ENCODE peak calls at places on chromosomes 13 and 19, in four cellular contexts. One of them, this sample, is unnamed.
A peak's percentile ranks its signal among the peaks of the same experiment; 100 is the strongest.

GRCh38 chr13:98563071-98563470 is 13.8 kb downstream of the STK24 start:
- DNase-seq in stimulated activated CD4-positive, alpha-beta T cell treated with anti-CD3 and anti-CD28 coated beads, TNF-alpha, amount 100 ng/mL, for 1 hour: no peak
- DNase-seq in smooth muscle cell of the brain vasculature: no peak
- DNase-seq in GM04503: no peak
- DNase-seq in this sample: no peak

GRCh38 chr19:46015961-46016425 is 6.9 kb downstream of the PGLYRP1 start:
- DNase-seq in stimulated activated CD4-positive, alpha-beta T cell treated with anti-CD3 and anti-CD28 coated beads, TNF-alpha, amount 100 ng/mL, for 1 hour: no peak
- DNase-seq in smooth muscle cell of the brain vasculature: no peak
- DNase-seq in GM04503: no peak
- DNase-seq in this sample: no peak

GRCh38 chr19:49875801-49876421 is 1.2 kb downstream of the AKT1S1 start:
- DNase-seq in stimulated activated CD4-positive, alpha-beta T cell treated with anti-CD3 and anti-CD28 coated beads, TNF-alpha, amount 100 ng/mL, for 1 hour: peak; percentile 41
- DNase-seq in smooth muscle cell of the brain vasculature: no peak
- DNase-seq in GM04503: no peak
- DNase-seq in this sample: no peak

GRCh38 chr13:95352486-95352885 is 51.2 kb upstream of the ABCC4 start:
- DNase-seq in stimulated activated CD4-positive, alpha-beta T cell treated with anti-CD3 and anti-CD28 coated beads, TNF-alpha, amount 100 ng/mL, for 1 hour: no peak
- DNase-seq in smooth muscle cell of the brain vasculature: no peak
- DNase-seq in GM04503: no peak
- DNase-seq in this sample: no peak

GRCh38 chr19:43470288-43470687 is 4.9 kb upstream of the LYPD3 start:
- DNase-seq in stimulated activated CD4-positive, alpha-beta T cell treated with anti-CD3 and anti-CD28 coated beads, TNF-alpha, amount 100 ng/mL, for 1 hour: peak; percentile 12
- DNase-seq in smooth muscle cell of the brain vasculature: no peak
- DNase-seq in GM04503: no peak
- DNase-seq in this sample: no peak

GRCh38 chr19:23771761-23772667 is 13.3 kb upstream of the ZNF681 start:
- DNase-seq in stimulated activated CD4-positive, alpha-beta T cell treated with anti-CD3 and anti-CD28 coated beads, TNF-alpha, amount 100 ng/mL, for 1 hour: no peak
- DNase-seq in smooth muscle cell of the brain vasculature: no peak
- DNase-seq in GM04503: no peak
- DNase-seq in this sample: no peak

GRCh38 chr13:20544186-20544914 is 18.7 kb upstream of the CRYL1 start:
- DNase-seq in stimulated activated CD4-positive, alpha-beta T cell treated with anti-CD3 and anti-CD28 coated beads, TNF-alpha, amount 100 ng/mL, for 1 hour: no peak
- DNase-seq in smooth muscle cell of the brain vasculature: no peak
- DNase-seq in GM04503: no peak
- DNase-seq in this sample: no peak

GRCh38 chr19:6048808-6049405 is 61.4 kb downstream of the RFX2 start:
- DNase-seq in stimulated activated CD4-positive, alpha-beta T cell treated with anti-CD3 and anti-CD28 coated beads, TNF-alpha, amount 100 ng/mL, for 1 hour: peak; percentile 58
- DNase-seq in smooth muscle cell of the brain vasculature: no peak
- DNase-seq in GM04503: no peak
- DNase-seq in this sample: no peak

GRCh38 chr19:42246143-42246868 is 3.9 kb upstream of the GSK3A start:
- DNase-seq in stimulated activated CD4-positive, alpha-beta T cell treated with anti-CD3 and anti-CD28 coated beads, TNF-alpha, amount 100 ng/mL, for 1 hour: no peak
- DNase-seq in smooth muscle cell of the brain vasculature: no peak
- DNase-seq in GM04503: no peak
- DNase-seq in this sample: no peak

GRCh38 chr13:47798906-47799305 is 202.2 kb downstream of the SUCLA2 start:
- DNase-seq in stimulated activated CD4-positive, alpha-beta T cell treated with anti-CD3 and anti-CD28 coated beads, TNF-alpha, amount 100 ng/mL, for 1 hour: no peak
- DNase-seq in smooth muscle cell of the brain vasculature: no peak
- DNase-seq in GM04503: no peak
- DNase-seq in this sample: no peak

GRCh38 chr19:50322931-50323781 is 6.0 kb downstream of the KCNC3 start:
- DNase-seq in stimulated activated CD4-positive, alpha-beta T cell treated with anti-CD3 and anti-CD28 coated beads, TNF-alpha, amount 100 ng/mL, for 1 hour: no peak
- DNase-seq in smooth muscle cell of the brain vasculature: no peak
- DNase-seq in GM04503: no peak
- DNase-seq in this sample: no peak

GRCh38 chr19:45071969-45072790 is 4.1 kb downstream of the ZNF296 start:
- DNase-seq in stimulated activated CD4-positive, alpha-beta T cell treated with anti-CD3 and anti-CD28 coated beads, TNF-alpha, amount 100 ng/mL, for 1 hour: no peak
- DNase-seq in smooth muscle cell of the brain vasculature: no peak
- DNase-seq in GM04503: no peak
- DNase-seq in this sample: no peak

GRCh38 chr19:548841-549830 is 5.3 kb downstream of the GZMM start:
- DNase-seq in stimulated activated CD4-positive, alpha-beta T cell treated with anti-CD3 and anti-CD28 coated beads, TNF-alpha, amount 100 ng/mL, for 1 hour: no peak
- DNase-seq in smooth muscle cell of the brain vasculature: no peak
- DNase-seq in GM04503: no peak
- DNase-seq in this sample: no peak

GRCh38 chr19:33458171-33458633 is 63.4 kb downstream of the PEPD start:
- DNase-seq in stimulated activated CD4-positive, alpha-beta T cell treated with anti-CD3 and anti-CD28 coated beads, TNF-alpha, amount 100 ng/mL, for 1 hour: no peak
- DNase-seq in smooth muscle cell of the brain vasculature: no peak
- DNase-seq in GM04503: no peak
- DNase-seq in this sample: no peak

GRCh38 chr13:37715606-37716015 is 117.0 kb upstream of the POSTN start:
- DNase-seq in stimulated activated CD4-positive, alpha-beta T cell treated with anti-CD3 and anti-CD28 coated beads, TNF-alpha, amount 100 ng/mL, for 1 hour: no peak
- DNase-seq in smooth muscle cell of the brain vasculature: no peak
- DNase-seq in GM04503: no peak
- DNase-seq in this sample: no peak

This sample was measured in iPS DF 19.7.